ENCODE peak calls at places on chromosome 15, in seven cellular contexts. P, J, S, X, V, I and C are unnamed samples.

GRCh38 chr15:24954783-24955548 is at the start of the genes SNRPN and SNURF:
- DNase-seq in P (no peak), J (peak; percentile 81), S (peak; percentile 76), X (peak; percentile 75), V (peak; percentile 91), I (peak; percentile 80), C (peak; percentile 77)

GRCh38 chr15:82122754-82123400 is 77.1 kb upstream of the MEX3B start:
- DNase-seq in P (no peak), J (peak; percentile 80), S (no peak), X (peak; percentile 73), V (peak; percentile 74), I (no peak), C (peak; percentile 25)

GRCh38 chr15:57285386-57285785 is 90.9 kb upstream of the CGNL1 start:
- DNase-seq in P (no peak), J (no peak), S (no peak), X (no peak), V (no peak), I (no peak), C (no peak)

GRCh38 chr15:85977586-85977985 is 102.1 kb upstream of the AGBL1 start:
- DNase-seq in P (no peak), J (no peak), S (no peak), X (no peak), V (no peak), I (no peak), C (no peak)

GRCh38 chr15:83132861-83133523 is 25.5 kb downstream of the TM6SF1 start:
- DNase-seq in P (no peak), J (no peak), S (no peak), X (no peak), V (no peak), I (no peak), C (no peak)

GRCh38 chr15:89018235-89018634 is 70.0 kb upstream of the ABHD2 start:
- DNase-seq in P (no peak), J (no peak), S (no peak), X (peak; percentile 65), V (peak; percentile 67), I (no peak), C (no peak)

GRCh38 chr15:37900286-37901221 is 33.9 kb upstream of the TMCO5A start:
- DNase-seq in P (no peak), J (peak; percentile 35), S (no peak), X (no peak), V (no peak), I (no peak), C (no peak)

GRCh38 chr15:26974120-26974780 is 3.3 kb downstream of the GABRG3 start:
- DNase-seq in P (peak; percentile 22), J (peak; percentile 69), S (no peak), X (no peak), V (no peak), I (no peak), C (no peak)

GRCh38 chr15:31297880-31298456 is 28.7 kb upstream of the KLF13 start:
- DNase-seq in P (no peak), J (no peak), S (peak; percentile 74), X (no peak), V (no peak), I (no peak), C (peak; percentile 69)

GRCh38 chr15:82570721-82571519 is 30.7 kb upstream of the RPS17 start:
- DNase-seq in P (no peak), J (no peak), S (no peak), X (no peak), V (peak; percentile 70), I (no peak), C (no peak)

GRCh38 chr15:98800437-98801233 is 152.3 kb downstream of the IGF1R start:
- DNase-seq in P (no peak), J (peak; percentile 81), S (peak; percentile 47), X (no peak), V (peak; percentile 71), I (no peak), C (peak; percentile 48)

GRCh38 chr15:73631915-73632669 is 1.1 kb downstream of the NPTN start:
- DNase-seq in P (peak; percentile 26), J (peak; percentile 26), S (peak; percentile 50), X (peak; percentile 33), V (peak; percentile 84), I (no peak), C (no peak)

GRCh38 chr15:24848050-24848449 is 106.7 kb upstream of the SNRPN start:
- DNase-seq in P (no peak), J (peak; percentile 62), S (no peak), X (peak; percentile 16), V (peak; percentile 66), I (no peak), C (no peak)

GRCh38 chr15:93041159-93041547 is 47.9 kb downstream of the RGMA start:
- DNase-seq in P (no peak), J (no peak), S (no peak), X (no peak), V (no peak), I (peak; percentile 32), C (no peak)

GRCh38 chr15:51759557-51760070 is 8.2 kb downstream of the TMOD2 start:
- DNase-seq in P (peak; percentile 41), J (no peak), S (peak; percentile 41), X (no peak), V (peak; percentile 86), I (no peak), C (no peak)

GRCh38 chr15:73851679-73852078 is 21.7 kb upstream of the TBC1D21 start:
- DNase-seq in P (peak; percentile 46), J (peak; percentile 44), S (peak; percentile 12), X (peak; percentile 52), V (no peak), I (peak; percentile 28), C (no peak)

GRCh38 chr15:57861039-57861638 is 154.6 kb downstream of the POLR2M start:
- DNase-seq in P (peak; percentile 34), J (peak; percentile 74), S (no peak), X (no peak), V (no peak), I (no peak), C (no peak)

GRCh38 chr15:42575188-42576039 is at the start of gene STARD9:
- DNase-seq in P (peak; percentile 97), J (peak; percentile 96), S (peak; percentile 98), X (peak; percentile 99), V (peak; percentile 100), I (peak; percentile 99), C (peak; percentile 97)
- TF ChIP-seq EP300 in P (no peak), J (no peak), S (no peak), X (no peak), V (peak; percentile 11), I (no peak), C (no peak)

GRCh38 chr15:38994310-38994709 is 429.7 kb upstream of the RASGRP1 start:
- DNase-seq in P (no peak), J (no peak), S (no peak), X (no peak), V (no peak), I (no peak), C (no peak)

GRCh38 chr15:38991701-38992100 is 427.1 kb upstream of the RASGRP1 start:
- DNase-seq in P (no peak), J (no peak), S (no peak), X (no peak), V (no peak), I (no peak), C (no peak)

GRCh38 chr15:39000008-39000734 is 435.6 kb upstream of the RASGRP1 start:
- DNase-seq in P (no peak), J (no peak), S (no peak), X (no peak), V (no peak), I (no peak), C (no peak)

GRCh38 chr15:38992541-38993334 is 428.1 kb upstream of the RASGRP1 start:
- DNase-seq in P (no peak), J (no peak), S (no peak), X (no peak), V (no peak), I (no peak), C (no peak)

GRCh38 chr15:38996111-38996541 is 431.5 kb upstream of the RASGRP1 start:
- DNase-seq in P (no peak), J (no peak), S (no peak), X (no peak), V (no peak), I (no peak), C (no peak)
- TF ChIP-seq EP300 in P (no peak), J (no peak), S (no peak), X (no peak), V (no peak), I (no peak), C (no peak)

DNA sequence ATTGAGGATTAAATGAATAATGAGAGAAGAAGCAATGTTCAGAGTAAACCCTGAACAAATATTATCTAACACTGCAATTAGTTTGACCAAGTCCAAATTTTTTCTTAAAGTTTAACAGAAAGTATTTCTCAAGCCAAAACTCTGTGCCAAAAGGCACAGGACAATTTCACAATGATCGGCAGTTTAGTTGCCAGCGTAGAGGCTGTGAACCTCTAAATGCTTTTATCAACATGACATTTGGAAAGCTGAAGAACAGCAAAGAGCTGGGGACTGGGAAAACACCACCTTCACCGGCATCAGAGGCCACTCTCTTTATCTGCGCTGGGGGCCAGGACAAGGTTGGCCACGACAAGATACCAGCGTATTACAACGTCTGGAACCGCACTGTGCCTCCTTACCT is 125.6 kb downstream of the ADAMTS17 start:
- DNase-seq in P (no peak), J (no peak), S (no peak), X (no peak), V (no peak), I (peak; percentile 67), C (no peak)
- TF ChIP-seq EP300 in P (no peak), J (no peak), S (no peak), X (no peak), V (no peak), I (no peak), C (no peak)

GRCh38 chr15:39784125-39784524 is 1.5 kb upstream of the FSIP1 start:
- DNase-seq in P (no peak), J (no peak), S (no peak), X (no peak), V (no peak), I (no peak), C (no peak)

GRCh38 chr15:39781147-39781966 is 1.3 kb downstream of the FSIP1 start:
- DNase-seq in P (no peak), J (no peak), S (no peak), X (no peak), V (no peak), I (no peak), C (no peak)

GRCh38 chr15:39783244-39783820 is 691 bp upstream of the FSIP1 start:
- DNase-seq in P (no peak), J (no peak), S (no peak), X (no peak), V (no peak), I (no peak), C (no peak)

GRCh38 chr15:39781967-39782292 is 711 bp downstream of the FSIP1 start:
- DNase-seq in P (no peak), J (no peak), S (no peak), X (no peak), V (no peak), I (no peak), C (no peak)

DNA sequence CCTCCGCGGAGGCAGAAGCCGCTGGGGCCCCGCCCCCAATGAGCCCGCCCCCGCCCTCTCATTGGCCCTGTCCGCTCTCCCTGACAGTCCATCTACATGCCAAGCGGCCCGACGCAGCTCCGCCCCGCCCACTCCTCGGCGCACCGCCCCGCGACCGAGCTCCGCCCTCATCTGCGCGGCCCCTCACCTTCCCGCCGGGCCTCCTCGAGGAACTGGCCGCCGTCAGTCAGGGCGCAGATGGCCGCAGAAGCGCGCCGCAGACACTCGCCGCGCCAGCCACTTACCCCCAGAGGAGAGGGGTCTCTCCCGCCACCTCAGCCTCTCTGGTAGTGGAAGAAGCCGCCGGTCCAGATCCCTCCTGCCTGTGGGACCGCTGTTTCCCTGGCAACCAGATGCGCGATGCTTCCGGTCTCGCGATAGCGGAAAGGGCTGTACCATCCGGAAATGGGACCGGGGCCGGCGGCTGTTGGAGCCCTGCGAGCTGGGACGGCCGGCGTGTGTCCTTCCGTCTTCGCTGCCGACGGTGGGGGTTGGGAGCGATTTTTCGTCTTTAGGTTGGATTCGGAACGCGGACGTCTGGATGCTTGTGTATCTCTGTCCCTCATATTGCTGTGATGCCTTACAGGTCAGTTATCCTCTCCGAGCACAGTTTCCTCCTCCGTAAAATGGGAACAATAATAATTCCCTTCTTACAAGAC is at the start of gene FSIP1:
- DNase-seq in P (peak; percentile 98), J (peak; percentile 94), S (peak; percentile 98), X (peak; percentile 98), V (peak; percentile 98), I (peak; percentile 97), C (peak; percentile 97)
- TF ChIP-seq EP300 in P (no peak), J (no peak), S (no peak), X (no peak), V (no peak), I (no peak), C (no peak)